ENCODE peak calls at places on chromosome 9, in nine cellular contexts. W is sciatic nerve; Y is HepG2; A is pancreas; N is CD8-positive, alpha-beta T cell; O is activated B cell treated with CpG ODN at 0.5 μM for 24 hours; L is T-helper 17 cell; U is DND-41; B is mucosa of descending colon. X is an unnamed sample.
A peak's percentile ranks its signal among the peaks of the same experiment; 100 is the strongest.

GRCh38 chr9:15606667-15607472 is 54.0 kb downstream of the CCDC171 start:
- ATAC-seq in A (peak; percentile 67), L (peak; percentile 37), Y (no peak), U (peak; percentile 70), O (no peak), B (peak; percentile 39), W (no peak), N (no peak), X (no peak)

GRCh38 chr9:134375430-134376385 is 49.5 kb downstream of the RXRA start:
- ATAC-seq in N (no peak), B (no peak), U (no peak), L (no peak), O (no peak), W (peak; percentile 59), A (peak; percentile 32), Y (peak; percentile 7), X (no peak)

GRCh38 chr9:86575825-86576488 is 221.7 kb upstream of the TUT7 start:
- ATAC-seq in N (no peak), O (no peak), A (no peak), B (no peak), L (no peak), U (peak; percentile 19), W (peak; percentile 53), Y (no peak), X (no peak)

GRCh38 chr9:133612816-133613215 is 3.6 kb upstream of the FAM163B start:
- ATAC-seq in O (no peak), B (no peak), U (no peak), W (no peak), Y (no peak), N (no peak), A (no peak), L (no peak), X (no peak)

GRCh38 chr9:126635661-126636439 is 22.1 kb downstream of the LMX1B start:
- ATAC-seq in B (no peak), A (no peak), Y (peak; percentile 19), N (no peak), L (no peak), W (no peak), O (no peak), U (no peak), X (no peak)

GRCh38 chr9:36488322-36488838 is 84.3 kb upstream of the MELK start:
- ATAC-seq in L (no peak), W (no peak), B (no peak), Y (peak; percentile 4), U (no peak), N (no peak), A (no peak), O (no peak), X (no peak)

GRCh38 chr9:86741311-86742215 is 205.7 kb downstream of the GAS1 start:
- ATAC-seq in A (peak; percentile 90), U (no peak), L (no peak), O (no peak), N (no peak), B (no peak), W (peak; percentile 54), Y (no peak), X (no peak)

GRCh38 chr9:105841562-105841961 is 147.2 kb downstream of the TMEM38B start:
- ATAC-seq in B (no peak), N (no peak), W (no peak), A (no peak), L (no peak), Y (no peak), U (no peak), O (no peak), X (no peak)

GRCh38 chr9:137837345-137838278 is 40.0 kb upstream of the CACNA1B start:
- ATAC-seq in N (no peak), O (no peak), A (no peak), L (no peak), Y (no peak), B (peak; percentile 8), W (no peak), U (no peak), X (no peak)

GRCh38 chr9:100554935-100555401 is 22.9 kb upstream of the CAVIN4 start:
- ATAC-seq in Y (no peak), O (no peak), B (no peak), W (no peak), L (no peak), N (no peak), U (no peak), A (no peak), X (no peak)

GRCh38 chr9:136571525-136571924 is 25.7 kb upstream of the NOTCH1 start:
- ATAC-seq in N (no peak), L (no peak), U (no peak), O (no peak), W (no peak), Y (no peak), B (no peak), A (no peak), X (no peak)

GRCh38 chr9:90044710-90045151 is 439.9 kb downstream of the GADD45G start:
- ATAC-seq in B (peak; percentile 80), Y (peak; percentile 50), O (no peak), U (no peak), W (no peak), A (peak; percentile 84), N (no peak), L (no peak), X (no peak)

GRCh38 chr9:91655664-91656063 is 232.0 kb upstream of the NFIL3 start:
- ATAC-seq in A (no peak), Y (no peak), U (no peak), L (no peak), O (no peak), W (no peak), N (no peak), B (no peak), X (no peak)

GRCh38 chr9:19028835-19029451 is 4.1 kb downstream of the SAXO1 start:
- ATAC-seq in Y (peak; percentile 87), B (peak; percentile 78), A (peak; percentile 90), W (peak; percentile 72), N (no peak), U (peak; percentile 83), L (peak; percentile 63), O (peak; percentile 49), X (no peak)

GRCh38 chr9:99085949-99086948 is 18.7 kb upstream of the TGFBR1 start:
- ATAC-seq in L (peak; percentile 25), U (no peak), O (no peak), A (peak; percentile 77), Y (no peak), N (no peak), B (peak; percentile 43), W (peak; percentile 86), X (no peak)

GRCh38 chr9:69885931-69886330 is 65.3 kb downstream of the CFAP95 start:
- ATAC-seq in A (no peak), B (no peak), N (no peak), W (peak; percentile 62), L (no peak), Y (no peak), O (no peak), U (no peak), X (no peak)

GRCh38 chr9:94882953-94883641 is 156.6 kb downstream of the AOPEP start:
- ATAC-seq in B (no peak), U (no peak), O (no peak), N (no peak), L (no peak), W (no peak), Y (no peak), A (no peak), X (no peak)

GRCh38 chr9:74771672-74772071 is 116.0 kb downstream of the TRPM6 start:
- ATAC-seq in O (no peak), N (no peak), A (no peak), U (no peak), Y (no peak), B (no peak), L (no peak), W (no peak), X (no peak)

GRCh38 chr9:129441852-129442251 is 179.0 kb downstream of the C9orf50 start:
- ATAC-seq in W (no peak), U (no peak), B (peak; percentile 79), L (no peak), O (no peak), N (no peak), Y (no peak), A (no peak), X (no peak)

GRCh38 chr9:134344068-134344820 is 18.0 kb downstream of the RXRA start:
- ATAC-seq in Y (no peak), N (peak; percentile 67), W (peak; percentile 2), L (peak; percentile 30), O (no peak), A (no peak), B (no peak), U (peak; percentile 58), X (no peak)

GRCh38 chr9:124381073-124381945 is 33.9 kb downstream of the PSMB7 start:
- ATAC-seq in Y (no peak), L (no peak), W (no peak), O (no peak), U (no peak), N (no peak), A (no peak), B (no peak), X (no peak)

GRCh38 chr9:91698266-91698665 is 251.8 kb downstream of the ROR2 start:
- ATAC-seq in A (no peak), L (no peak), B (no peak), N (no peak), U (no peak), O (no peak), Y (no peak), W (no peak), X (peak; percentile 44)

GRCh38 chr9:126642839-126643238 is 29.1 kb downstream of the LMX1B start:
- ATAC-seq in Y (no peak), U (no peak), A (no peak), B (no peak), N (no peak), O (no peak), W (no peak), L (no peak), X (no peak)

GRCh38 chr9:20551835-20552234 is 70.5 kb downstream of the MLLT3 start:
- ATAC-seq in N (no peak), W (no peak), O (no peak), L (no peak), A (peak; percentile 81), Y (no peak), B (peak; percentile 92), U (no peak), X (no peak)

GRCh38 chr9:128244443-128245226 is 31.2 kb downstream of the GOLGA2 start:
- ATAC-seq in A (peak; percentile 56), L (no peak), N (no peak), W (peak; percentile 90), O (peak; percentile 41), Y (peak; percentile 58), U (no peak), B (peak; percentile 74), X (peak; percentile 11)

GRCh38 chr9:71793386-71794105 is 25.2 kb upstream of the CEMIP2 start:
- ATAC-seq in L (no peak), N (no peak), B (peak; percentile 55), O (no peak), Y (peak; percentile 97), A (peak; percentile 88), W (no peak), U (no peak), X (no peak)

GRCh38 chr9:84667571-84668203 is 1.8 kb upstream of the NTRK2 start:
- ATAC-seq in W (peak; percentile 40), L (peak; percentile 33), N (no peak), A (peak; percentile 15), Y (peak; percentile 68), B (peak; percentile 33), U (no peak), O (no peak), X (no peak)

GRCh38 chr9:110880123-110880522 is 158.1 kb downstream of the LPAR1 start:
- ATAC-seq in A (no peak), B (no peak), L (no peak), O (no peak), Y (no peak), W (peak; percentile 95), N (no peak), U (no peak), X (no peak)

GRCh38 chr9:133604214-133604613 is 5.0 kb downstream of the FAM163B start:
- ATAC-seq in L (no peak), U (peak; percentile 58), W (no peak), O (no peak), Y (peak; percentile 33), N (peak; percentile 85), A (no peak), B (no peak), X (peak; percentile 46)